ENCODE peak calls at places on chromosomes 11 and 22, in eight cellular contexts. One of them, this sample, is unnamed.

GRCh38 chr11:87366346-87366745 is 328.6 kb downstream of the TMEM135 start:
- DNase-seq in CD8-positive, alpha-beta T cell: no peak
- DNase-seq in thoracic aorta: no peak
- DNase-seq in psoas muscle: no peak
- DNase-seq in A549: no peak
- DNase-seq in adrenal gland: no peak
- DNase-seq in gastrocnemius medialis: no peak
- DNase-seq in heart right ventricle: no peak
- DNase-seq in this sample: no peak

GRCh38 chr11:117584056-117584830 is 212.8 kb downstream of the DSCAML1 start:
- DNase-seq in CD8-positive, alpha-beta T cell: no peak
- DNase-seq in thoracic aorta: no peak
- DNase-seq in psoas muscle: no peak
- DNase-seq in A549: no peak
- DNase-seq in adrenal gland: no peak
- DNase-seq in gastrocnemius medialis: no peak
- DNase-seq in heart right ventricle: no peak
- DNase-seq in this sample: no peak

GRCh38 chr11:119460130-119460529 is 37.2 kb upstream of the THY1 start:
- DNase-seq in CD8-positive, alpha-beta T cell: no peak
- DNase-seq in thoracic aorta: no peak
- DNase-seq in psoas muscle: no peak
- DNase-seq in A549: no peak
- DNase-seq in adrenal gland: no peak
- DNase-seq in gastrocnemius medialis: no peak
- DNase-seq in heart right ventricle: no peak
- DNase-seq in this sample: no peak

GRCh38 chr11:118552341-118552740 is 13.4 kb downstream of the IFT46 start:
- DNase-seq in CD8-positive, alpha-beta T cell: no peak
- DNase-seq in thoracic aorta: no peak
- DNase-seq in psoas muscle: no peak
- DNase-seq in A549: no peak
- DNase-seq in adrenal gland: no peak
- DNase-seq in gastrocnemius medialis: no peak
- DNase-seq in heart right ventricle: no peak
- DNase-seq in this sample: no peak

GRCh38 chr11:1832989-1833365 is 1.8 kb upstream of the SYT8 start:
- DNase-seq in CD8-positive, alpha-beta T cell: no peak
- DNase-seq in thoracic aorta: no peak
- DNase-seq in psoas muscle: peak; percentile 48
- DNase-seq in A549: no peak
- DNase-seq in adrenal gland: peak; percentile 20
- DNase-seq in gastrocnemius medialis: no peak
- DNase-seq in heart right ventricle: peak; percentile 14
- DNase-seq in this sample: no peak

GRCh38 chr11:103031834-103032233 is 60.1 kb downstream of the DCUN1D5 start:
- DNase-seq in CD8-positive, alpha-beta T cell: no peak
- DNase-seq in thoracic aorta: no peak
- DNase-seq in psoas muscle: no peak
- DNase-seq in A549: no peak
- DNase-seq in adrenal gland: no peak
- DNase-seq in gastrocnemius medialis: no peak
- DNase-seq in heart right ventricle: no peak
- DNase-seq in this sample: no peak

GRCh38 chr22:35697142-35697541 is 20.5 kb upstream of the APOL5 start:
- DNase-seq in CD8-positive, alpha-beta T cell: no peak
- DNase-seq in thoracic aorta: no peak
- DNase-seq in psoas muscle: no peak
- DNase-seq in A549: no peak
- DNase-seq in adrenal gland: no peak
- DNase-seq in gastrocnemius medialis: no peak
- DNase-seq in heart right ventricle: no peak
- DNase-seq in this sample: no peak

GRCh38 chr11:113234888-113235287 is 79.5 kb upstream of the TTC12 start:
- DNase-seq in CD8-positive, alpha-beta T cell: no peak
- DNase-seq in thoracic aorta: no peak
- DNase-seq in psoas muscle: no peak
- DNase-seq in A549: no peak
- DNase-seq in adrenal gland: no peak
- DNase-seq in gastrocnemius medialis: no peak
- DNase-seq in heart right ventricle: no peak
- DNase-seq in this sample: no peak

GRCh38 chr22:25779890-25780289 is 37.9 kb downstream of the MYO18B start:
- DNase-seq in CD8-positive, alpha-beta T cell: no peak
- DNase-seq in thoracic aorta: no peak
- DNase-seq in psoas muscle: peak; percentile 50
- DNase-seq in A549: no peak
- DNase-seq in adrenal gland: no peak
- DNase-seq in gastrocnemius medialis: no peak
- DNase-seq in heart right ventricle: no peak
- DNase-seq in this sample: no peak

GRCh38 chr11:111977141-111978027 is 40.2 kb downstream of the DIXDC1 start:
- DNase-seq in CD8-positive, alpha-beta T cell: no peak
- DNase-seq in thoracic aorta: peak; percentile 52
- DNase-seq in psoas muscle: peak; percentile 86
- DNase-seq in A549: no peak
- DNase-seq in adrenal gland: peak; percentile 77
- DNase-seq in gastrocnemius medialis: peak; percentile 33
- DNase-seq in heart right ventricle: peak; percentile 77
- DNase-seq in this sample: no peak

GRCh38 chr11:111980062-111980461 is 42.9 kb downstream of the DIXDC1 start:
- DNase-seq in CD8-positive, alpha-beta T cell: no peak
- DNase-seq in thoracic aorta: no peak
- DNase-seq in psoas muscle: no peak
- DNase-seq in A549: no peak
- DNase-seq in adrenal gland: no peak
- DNase-seq in gastrocnemius medialis: no peak
- DNase-seq in heart right ventricle: no peak
- DNase-seq in this sample: no peak

GRCh38 chr11:111976614-111977140 is 39.5 kb downstream of the DIXDC1 start:
- DNase-seq in CD8-positive, alpha-beta T cell: no peak
- DNase-seq in thoracic aorta: peak; percentile 36
- DNase-seq in psoas muscle: no peak
- DNase-seq in A549: no peak
- DNase-seq in adrenal gland: peak; percentile 39
- DNase-seq in gastrocnemius medialis: no peak
- DNase-seq in heart right ventricle: peak; percentile 23
- DNase-seq in this sample: no peak

GRCh38 chr11:111976119-111976518 is 39.0 kb downstream of the DIXDC1 start:
- DNase-seq in CD8-positive, alpha-beta T cell: no peak
- DNase-seq in thoracic aorta: no peak
- DNase-seq in psoas muscle: no peak
- DNase-seq in A549: no peak
- DNase-seq in adrenal gland: no peak
- DNase-seq in gastrocnemius medialis: no peak
- DNase-seq in heart right ventricle: no peak
- DNase-seq in this sample: no peak

DNA sequence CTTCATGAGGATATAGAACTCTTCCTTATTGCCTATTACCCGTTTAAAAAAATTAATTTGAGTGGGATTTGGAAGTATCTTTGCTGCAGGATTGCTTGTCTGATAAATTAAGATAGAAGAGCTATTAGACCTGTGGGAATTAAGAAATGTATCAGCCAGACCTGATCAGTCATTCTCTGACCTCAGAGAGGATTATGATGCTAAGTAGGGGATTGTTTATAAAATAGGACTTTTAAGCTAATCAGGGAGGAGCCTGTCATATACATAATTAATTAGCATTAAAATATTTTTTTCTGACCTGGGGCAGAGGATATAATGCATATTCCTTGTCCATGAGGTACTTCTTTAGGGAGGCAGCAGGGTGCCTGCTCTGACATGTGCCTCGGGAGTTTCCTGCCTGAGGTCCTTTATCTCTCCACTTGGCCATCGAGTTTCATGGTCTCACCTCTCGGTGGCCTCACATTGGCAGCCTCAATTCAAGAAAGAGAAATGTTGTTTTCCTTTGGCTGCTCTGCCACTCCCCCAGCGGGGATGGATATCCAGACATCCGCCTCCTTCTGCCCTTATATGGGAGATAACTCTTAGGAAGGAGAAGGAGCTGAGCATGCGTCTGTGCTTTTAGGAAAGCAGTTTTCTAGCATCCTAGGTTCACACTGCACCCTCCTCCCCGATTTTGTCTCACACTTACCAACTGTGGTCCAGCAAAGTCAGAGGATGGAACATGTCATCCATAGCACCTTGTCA is 41.1 kb downstream of the DIXDC1 start:
- DNase-seq in CD8-positive, alpha-beta T cell: no peak
- DNase-seq in thoracic aorta: no peak
- DNase-seq in psoas muscle: peak; percentile 61
- DNase-seq in A549: no peak
- DNase-seq in adrenal gland: peak; percentile 40
- DNase-seq in gastrocnemius medialis: peak; percentile 27
- DNase-seq in heart right ventricle: peak; percentile 28
- DNase-seq in this sample: peak; percentile 30
- H3K4me3 ChIP-seq in CD8-positive, alpha-beta T cell: no peak overlapping the region
- H3K4me3 ChIP-seq in thoracic aorta: peak overlapping the region; percentile 87
- H3K4me3 ChIP-seq in psoas muscle: peak overlapping the region; percentile 89
- H3K4me3 ChIP-seq in A549: no peak overlapping the region
- H3K4me3 ChIP-seq in adrenal gland: no peak overlapping the region
- H3K4me3 ChIP-seq in gastrocnemius medialis: peak overlapping the region; percentile 77
- H3K4me3 ChIP-seq in heart right ventricle: peak overlapping the region; percentile 69
- H3K4me3 ChIP-seq in this sample: peak overlapping the region; percentile 66

GRCh38 chr22:17121235-17122195 is at the start of gene TMEM121B:
- DNase-seq in CD8-positive, alpha-beta T cell: no peak
- DNase-seq in thoracic aorta: no peak
- DNase-seq in psoas muscle: peak; percentile 86
- DNase-seq in A549: peak; percentile 14
- DNase-seq in adrenal gland: peak; percentile 61
- DNase-seq in gastrocnemius medialis: peak; percentile 36
- DNase-seq in heart right ventricle: peak; percentile 79
- DNase-seq in this sample: peak; percentile 15
- H3K4me3 ChIP-seq in CD8-positive, alpha-beta T cell: no peak within 1 kb of the TSS
- H3K4me3 ChIP-seq in thoracic aorta: peak within 1 kb of the TSS; percentile 74
- H3K4me3 ChIP-seq in psoas muscle: peak within 1 kb of the TSS; percentile 79
- H3K4me3 ChIP-seq in A549: peak within 1 kb of the TSS; percentile 44
- H3K4me3 ChIP-seq in adrenal gland: no peak within 1 kb of the TSS
- H3K4me3 ChIP-seq in gastrocnemius medialis: peak within 1 kb of the TSS; percentile 56
- H3K4me3 ChIP-seq in heart right ventricle: peak within 1 kb of the TSS; percentile 73
- H3K4me3 ChIP-seq in this sample: peak within 1 kb of the TSS; percentile 49

GRCh38 chr22:50486561-50487289 is at the start of gene MIOX:
- DNase-seq in CD8-positive, alpha-beta T cell: no peak
- DNase-seq in thoracic aorta: no peak
- DNase-seq in psoas muscle: no peak
- DNase-seq in A549: no peak
- DNase-seq in adrenal gland: no peak
- DNase-seq in gastrocnemius medialis: no peak
- DNase-seq in heart right ventricle: no peak
- DNase-seq in this sample: no peak
- H3K4me3 ChIP-seq in CD8-positive, alpha-beta T cell: no peak within 1 kb of the TSS
- H3K4me3 ChIP-seq in thoracic aorta: no peak within 1 kb of the TSS
- H3K4me3 ChIP-seq in psoas muscle: no peak within 1 kb of the TSS
- H3K4me3 ChIP-seq in A549: no peak within 1 kb of the TSS
- H3K4me3 ChIP-seq in adrenal gland: no peak within 1 kb of the TSS
- H3K4me3 ChIP-seq in gastrocnemius medialis: no peak within 1 kb of the TSS
- H3K4me3 ChIP-seq in heart right ventricle: no peak within 1 kb of the TSS
- H3K4me3 ChIP-seq in this sample: no peak within 1 kb of the TSS

GRCh38 chr11:27722945-27723344 is 22.7 kb upstream of the BDNF start:
- DNase-seq in CD8-positive, alpha-beta T cell: no peak
- DNase-seq in thoracic aorta: no peak
- DNase-seq in psoas muscle: no peak
- DNase-seq in A549: no peak
- DNase-seq in adrenal gland: no peak
- DNase-seq in gastrocnemius medialis: no peak
- DNase-seq in heart right ventricle: no peak
- DNase-seq in this sample: no peak
- H3K4me3 ChIP-seq in CD8-positive, alpha-beta T cell: no peak overlapping the region
- H3K4me3 ChIP-seq in thoracic aorta: peak overlapping the region; percentile 65
- H3K4me3 ChIP-seq in psoas muscle: peak overlapping the region; percentile 54
- H3K4me3 ChIP-seq in A549: peak overlapping the region; percentile 50
- H3K4me3 ChIP-seq in adrenal gland: no peak overlapping the region
- H3K4me3 ChIP-seq in gastrocnemius medialis: peak overlapping the region; percentile 39
- H3K4me3 ChIP-seq in heart right ventricle: peak overlapping the region; percentile 48
- H3K4me3 ChIP-seq in this sample: peak overlapping the region; percentile 62

GRCh38 chr11:76702378-76703128 is 32.0 kb upstream of the LRRC32 start:
- DNase-seq in CD8-positive, alpha-beta T cell: no peak
- DNase-seq in thoracic aorta: no peak
- DNase-seq in psoas muscle: no peak
- DNase-seq in A549: no peak
- DNase-seq in adrenal gland: no peak
- DNase-seq in gastrocnemius medialis: no peak
- DNase-seq in heart right ventricle: no peak
- DNase-seq in this sample: no peak

GRCh38 chr11:76704171-76704948 is 33.8 kb upstream of the LRRC32 start:
- DNase-seq in CD8-positive, alpha-beta T cell: no peak
- DNase-seq in thoracic aorta: no peak
- DNase-seq in psoas muscle: peak; percentile 18
- DNase-seq in A549: no peak
- DNase-seq in adrenal gland: no peak
- DNase-seq in gastrocnemius medialis: no peak
- DNase-seq in heart right ventricle: no peak
- DNase-seq in this sample: no peak

GRCh38 chr11:76705834-76706233 is 35.3 kb upstream of the LRRC32 start:
- DNase-seq in CD8-positive, alpha-beta T cell: no peak
- DNase-seq in thoracic aorta: no peak
- DNase-seq in psoas muscle: no peak
- DNase-seq in A549: no peak
- DNase-seq in adrenal gland: no peak
- DNase-seq in gastrocnemius medialis: no peak
- DNase-seq in heart right ventricle: no peak
- DNase-seq in this sample: no peak

GRCh38 chr11:76701701-76702100 is 31.2 kb upstream of the LRRC32 start:
- DNase-seq in CD8-positive, alpha-beta T cell: no peak
- DNase-seq in thoracic aorta: no peak
- DNase-seq in psoas muscle: peak; percentile 42
- DNase-seq in A549: no peak
- DNase-seq in adrenal gland: peak; percentile 46
- DNase-seq in gastrocnemius medialis: no peak
- DNase-seq in heart right ventricle: no peak
- DNase-seq in this sample: no peak

GRCh38 chr11:76703707-76704106 is 33.2 kb upstream of the LRRC32 start:
- DNase-seq in CD8-positive, alpha-beta T cell: no peak
- DNase-seq in thoracic aorta: no peak
- DNase-seq in psoas muscle: no peak
- DNase-seq in A549: no peak
- DNase-seq in adrenal gland: no peak
- DNase-seq in gastrocnemius medialis: no peak
- DNase-seq in heart right ventricle: no peak
- DNase-seq in this sample: no peak
- H3K4me3 ChIP-seq in CD8-positive, alpha-beta T cell: no peak overlapping the region
- H3K4me3 ChIP-seq in thoracic aorta: no peak overlapping the region
- H3K4me3 ChIP-seq in psoas muscle: no peak overlapping the region
- H3K4me3 ChIP-seq in A549: no peak overlapping the region
- H3K4me3 ChIP-seq in adrenal gland: no peak overlapping the region
- H3K4me3 ChIP-seq in gastrocnemius medialis: no peak overlapping the region
- H3K4me3 ChIP-seq in heart right ventricle: no peak overlapping the region
- H3K4me3 ChIP-seq in this sample: no peak overlapping the region

GRCh38 chr11:69992943-69993694 is 85.0 kb upstream of the ANO1 start:
- DNase-seq in CD8-positive, alpha-beta T cell: no peak
- DNase-seq in thoracic aorta: no peak
- DNase-seq in psoas muscle: no peak
- DNase-seq in A549: no peak
- DNase-seq in adrenal gland: no peak
- DNase-seq in gastrocnemius medialis: no peak
- DNase-seq in heart right ventricle: no peak
- DNase-seq in this sample: no peak
- H3K4me3 ChIP-seq in CD8-positive, alpha-beta T cell: no peak overlapping the region
- H3K4me3 ChIP-seq in thoracic aorta: no peak overlapping the region
- H3K4me3 ChIP-seq in psoas muscle: no peak overlapping the region
- H3K4me3 ChIP-seq in A549: no peak overlapping the region
- H3K4me3 ChIP-seq in adrenal gland: no peak overlapping the region
- H3K4me3 ChIP-seq in gastrocnemius medialis: no peak overlapping the region
- H3K4me3 ChIP-seq in heart right ventricle: no peak overlapping the region
- H3K4me3 ChIP-seq in this sample: no peak overlapping the region

GRCh38 chr11:13487661-13488030 is 8.2 kb downstream of the PTH start:
- DNase-seq in CD8-positive, alpha-beta T cell: peak; percentile 7
- DNase-seq in thoracic aorta: no peak
- DNase-seq in psoas muscle: no peak
- DNase-seq in A549: peak; percentile 67
- DNase-seq in adrenal gland: no peak
- DNase-seq in gastrocnemius medialis: no peak
- DNase-seq in heart right ventricle: no peak
- DNase-seq in this sample: no peak
- H3K4me3 ChIP-seq in CD8-positive, alpha-beta T cell: peak overlapping the region; percentile 45
- H3K4me3 ChIP-seq in thoracic aorta: no peak overlapping the region
- H3K4me3 ChIP-seq in psoas muscle: peak overlapping the region; percentile 22
- H3K4me3 ChIP-seq in A549: peak overlapping the region; percentile 50
- H3K4me3 ChIP-seq in adrenal gland: no peak overlapping the region
- H3K4me3 ChIP-seq in gastrocnemius medialis: no peak overlapping the region
- H3K4me3 ChIP-seq in heart right ventricle: peak overlapping the region; percentile 18
- H3K4me3 ChIP-seq in this sample: no peak overlapping the region